ENCODE peak calls at places on chromosomes 11 and 22, in six cellular contexts. C is SK-N-SH, M is GM04504, W is EL, E is GM10248, B is hypothalamus. H is an unnamed sample.

GRCh38 chr11:129804012-129804411 is 11.6 kb upstream of the TMEM45B start:
- DNase-seq in C (no peak), M (no peak), W (no peak), E (no peak), B (no peak), H (no peak)

GRCh38 chr11:73236879-73237278 is 18.8 kb downstream of the P2RY2 start:
- DNase-seq in C (peak), M (no peak), W (peak), E (peak), B (no peak), H (no peak)

GRCh38 chr11:970319-970871 is 44.7 kb downstream of the AP2A2 start:
- DNase-seq in C (no peak), M (no peak), W (no peak), E (no peak), B (no peak), H (no peak)

GRCh38 chr11:554824-555499 is 5.6 kb downstream of the LMNTD2 start:
- DNase-seq in C (peak), M (no peak), W (peak), E (peak), B (peak), H (no peak)

GRCh38 chr11:116232364-116232801 is 540.4 kb downstream of the BUD13 start:
- DNase-seq in C (no peak), M (no peak), W (no peak), E (no peak), B (no peak), H (no peak)

GRCh38 chr11:61690706-61691377 is 10.7 kb downstream of the DAGLA start:
- DNase-seq in C (no peak), M (no peak), W (no peak), E (no peak), B (no peak), H (no peak)

GRCh38 chr22:46001426-46002106 is 24.6 kb upstream of the WNT7B start:
- DNase-seq in C (no peak), M (no peak), W (no peak), E (no peak), B (no peak), H (no peak)

GRCh38 chr11:122104381-122104780 is 11.6 kb downstream of the BLID start:
- DNase-seq in C (no peak), M (no peak), W (no peak), E (no peak), B (no peak), H (no peak)

GRCh38 chr11:30463266-30463665 is 122.9 kb downstream of the MPPED2 start:
- DNase-seq in C (no peak), M (no peak), W (no peak), E (no peak), B (no peak), H (no peak)

GRCh38 chr11:12017243-12017678 is 8.8 kb upstream of the DKK3 start:
- DNase-seq in C (no peak), M (no peak), W (peak), E (no peak), B (no peak), H (no peak)

GRCh38 chr11:75514596-75514995 is 11.1 kb downstream of the GDPD5 start:
- DNase-seq in C (no peak), M (no peak), W (no peak), E (no peak), B (no peak), H (no peak)

GRCh38 chr11:40027737-40028136 is 1431.7 kb downstream of the LRRC4C start:
- DNase-seq in C (no peak), M (no peak), W (no peak), E (no peak), B (no peak), H (no peak)

GRCh38 chr11:108727665-108728064 is 62.8 kb downstream of the DDX10 start:
- DNase-seq in C (no peak), M (no peak), W (no peak), E (no peak), B (no peak), H (no peak)

GRCh38 chr11:122853971-122854446 is 15.7 kb downstream of the CRTAM start:
- DNase-seq in C (peak), M (peak), W (peak), E (peak), B (peak), H (no peak)

GRCh38 chr11:13884159-13884799 is 78.2 kb upstream of the SPON1 start:
- DNase-seq in C (no peak), M (no peak), W (no peak), E (no peak), B (no peak), H (no peak)

GRCh38 chr11:933002-933820 is 7.5 kb downstream of the AP2A2 start:
- DNase-seq in C (no peak), M (no peak), W (no peak), E (no peak), B (no peak), H (no peak)

GRCh38 chr11:1569251-1569780 is 2.8 kb downstream of the DUSP8 start:
- DNase-seq in C (no peak), M (no peak), W (no peak), E (no peak), B (no peak), H (peak)

GRCh38 chr22:29344137-29344536 is 28.6 kb upstream of the RASL10A start:
- DNase-seq in C (peak), M (peak), W (peak), E (no peak), B (peak), H (peak)

GRCh38 chr11:121757480-121758125 is 304.8 kb upstream of the SORL1-AS1 start:
- DNase-seq in C (no peak), M (no peak), W (peak), E (no peak), B (no peak), H (no peak)

GRCh38 chr11:70192666-70193410 is 10.3 kb upstream of the FADD start:
- DNase-seq in C (no peak), M (no peak), W (no peak), E (no peak), B (no peak), H (no peak)

GRCh38 chr11:22244986-22245592 is 52.2 kb downstream of the ANO5 start:
- DNase-seq in C (peak), M (peak), W (peak), E (peak), B (no peak), H (peak)

GRCh38 chr11:1943576-1943975 is 3.6 kb upstream of the MRPL23 start:
- DNase-seq in C (no peak), M (no peak), W (no peak), E (no peak), B (no peak), H (no peak)

GRCh38 chr11:102802341-102802740 is 4.4 kb upstream of the MMP1 start:
- DNase-seq in C (no peak), M (peak), W (peak), E (no peak), B (no peak), H (no peak)

GRCh38 chr11:3135491-3136440 is 29.3 kb downstream of the OSBPL5 start:
- DNase-seq in C (no peak), M (no peak), W (no peak), E (no peak), B (no peak), H (no peak)

GRCh38 chr11:63813563-63814382 is 517 bp downstream of the SPINDOC start:
- DNase-seq in C (peak), M (no peak), W (peak), E (peak), B (peak), H (peak)

GRCh38 chr11:123690490-123690889 is 36.1 kb upstream of the SCN3B start:
- DNase-seq in C (no peak), M (peak), W (peak), E (no peak), B (no peak), H (no peak)

GRCh38 chr11:74672956-74673895 is 58.0 kb downstream of the CHRDL2 start:
- DNase-seq in C (peak), M (peak), W (peak), E (no peak), B (peak), H (peak)

GRCh38 chr11:109960831-109961230 is 132.4 kb upstream of the ZC3H12C start:
- DNase-seq in C (no peak), M (peak), W (peak), E (no peak), B (no peak), H (no peak)

GRCh38 chr11:92340839-92341238 is 116.2 kb downstream of the FAT3 start:
- DNase-seq in C (peak), M (no peak), W (peak), E (peak), B (no peak), H (no peak)

GRCh38 chr11:66468691-66469090 is 2.0 kb downstream of the PELI3 start:
- DNase-seq in C (no peak), M (no peak), W (no peak), E (no peak), B (no peak), H (no peak)

GRCh38 chr11:16059332-16059731 is 297.0 kb downstream of the SOX6 start:
- DNase-seq in C (peak), M (no peak), W (no peak), E (no peak), B (no peak), H (no peak)

GRCh38 chr11:111417766-111418435 is 38.8 kb upstream of the POU2AF1 start:
- DNase-seq in C (no peak), M (peak), W (peak), E (no peak), B (no peak), H (no peak)

GRCh38 chr11:33634291-33634834 is 66.3 kb downstream of the C11orf91 start:
- DNase-seq in C (no peak), M (peak), W (peak), E (no peak), B (no peak), H (no peak)

GRCh38 chr11:7571640-7572000 is 57.8 kb downstream of the PPFIBP2 start:
- DNase-seq in C (peak), M (peak), W (peak), E (peak), B (peak), H (peak)

GRCh38 chr11:88434333-88434976 is 96.9 kb upstream of the CTSC start:
- DNase-seq in C (no peak), M (no peak), W (no peak), E (no peak), B (no peak), H (no peak)

GRCh38 chr11:15818132-15818842 is 538.1 kb downstream of the SOX6 start:
- DNase-seq in C (no peak), M (no peak), W (no peak), E (no peak), B (no peak), H (no peak)

GRCh38 chr11:71949034-71949433 is 20.2 kb downstream of the RNF121 start:
- DNase-seq in C (no peak), M (no peak), W (no peak), E (no peak), B (no peak), H (no peak)

GRCh38 chr11:133228406-133229330 is 303.6 kb downstream of the OPCML start:
- DNase-seq in C (peak), M (no peak), W (no peak), E (no peak), B (no peak), H (no peak)

GRCh38 chr11:7573193-7573557 is 59.4 kb downstream of the PPFIBP2 start:
- DNase-seq in C (no peak), M (no peak), W (peak), E (no peak), B (no peak), H (no peak)

H was measured in dorsolateral prefrontal cortex.